ENCODE peak calls at places on chromosome 19, in eight cellular contexts. F, T, E, J, W, L, Y and C are unnamed samples. For H3K4me1, the result is how much of the 10 kb centered on the place peaks cover.

GRCh38 chr19:621819-622218 is 11.5 kb downstream of the POLRMT start:
- DNase-seq in F (no peak), T (no peak), E (no peak), J (no peak), W (no peak), L (no peak), Y (no peak), C (no peak)

GRCh38 chr19:17684256-17684655 is 3.9 kb downstream of the UNC13A start:
- DNase-seq in F (no peak), T (no peak), E (no peak), J (no peak), W (no peak), L (no peak), Y (no peak), C (no peak)

GRCh38 chr19:48683349-48683748 is 10.5 kb upstream of the NTN5 start:
- DNase-seq in F (peak), T (peak), E (no peak), J (no peak), W (no peak), L (no peak), Y (no peak), C (no peak)

GRCh38 chr19:14961956-14962685 is 17.5 kb downstream of the SLC1A6 start:
- DNase-seq in F (no peak), T (no peak), E (no peak), J (no peak), W (no peak), L (no peak), Y (no peak), C (no peak)

GRCh38 chr19:53909471-53910169 is 542 bp downstream of the CACNG7 start:
- DNase-seq in F (no peak), T (no peak), E (no peak), J (no peak), W (no peak), L (no peak), Y (no peak), C (no peak)

GRCh38 chr19:55377356-55378131 is 918 bp downstream of the TMEM190 start:
- DNase-seq in F (no peak), T (no peak), E (no peak), J (no peak), W (no peak), L (no peak), Y (no peak), C (no peak)

GRCh38 chr19:46739290-46739771 is 6.5 kb upstream of the FKRP start:
- DNase-seq in F (no peak), T (peak), E (peak), J (no peak), W (no peak), L (no peak), Y (no peak), C (no peak)

GRCh38 chr19:45590300-45591003 is 5.8 kb upstream of the OPA3 start:
- DNase-seq in F (no peak), T (no peak), E (no peak), J (no peak), W (no peak), L (no peak), Y (no peak), C (no peak)

GRCh38 chr19:4908781-4909171 is 525 bp upstream of the UHRF1 start:
- DNase-seq in F (no peak), T (no peak), E (no peak), J (no peak), W (no peak), L (no peak), Y (no peak), C (no peak)

GRCh38 chr19:16071072-16071691 is 5.1 kb upstream of the TPM4 start:
- DNase-seq in F (no peak), T (no peak), E (no peak), J (no peak), W (no peak), L (peak), Y (no peak), C (no peak)

GRCh38 chr19:58326914-58327726 is at the start of gene ZSCAN22:
- DNase-seq in F (peak), T (peak), E (peak), J (peak), W (peak), L (peak), Y (peak), C (peak)

GRCh38 chr19:38044267-38045111 is 137.5 kb downstream of the SIPA1L3 start:
- DNase-seq in F (no peak), T (no peak), E (no peak), J (no peak), W (no peak), L (no peak), Y (no peak), C (no peak)

GRCh38 chr19:34577056-34577455 is 95.5 kb downstream of the WTIP start:
- DNase-seq in F (no peak), T (no peak), E (no peak), J (no peak), W (no peak), L (no peak), Y (no peak), C (no peak)

GRCh38 chr19:369876-370275 is 25.3 kb upstream of the MIER2 start:
- DNase-seq in F (no peak), T (no peak), E (no peak), J (no peak), W (no peak), L (no peak), Y (no peak), C (no peak)

GRCh38 chr19:20664917-20665781 is 3.8 kb upstream of the ZNF626 start:
- DNase-seq in F (no peak), T (peak), E (no peak), J (no peak), W (peak), L (no peak), Y (no peak), C (no peak)

GRCh38 chr19:17327654-17328516 is 6.8 kb downstream of the ANO8 start:
- DNase-seq in F (peak), T (no peak), E (peak), J (no peak), W (peak), L (peak), Y (peak), C (peak)

GRCh38 chr19:33868821-33869412 is 72.2 kb downstream of the KCTD15 start:
- DNase-seq in F (no peak), T (peak), E (peak), J (no peak), W (no peak), L (peak), Y (no peak), C (no peak)

GRCh38 chr19:17329061-17329767 is 5.4 kb downstream of the ANO8 start:
- DNase-seq in F (no peak), T (no peak), E (peak), J (no peak), W (no peak), L (no peak), Y (no peak), C (no peak)

GRCh38 chr19:49613374-49613773 is 22.4 kb downstream of the PRR12 start:
- DNase-seq in F (no peak), T (no peak), E (peak), J (no peak), W (no peak), L (no peak), Y (no peak), C (no peak)

GRCh38 chr19:48539503-48540096 is 12.4 kb upstream of the SULT2B1 start:
- DNase-seq in F (no peak), T (no peak), E (peak), J (no peak), W (peak), L (peak), Y (no peak), C (peak)

GRCh38 chr19:38878575-38879399 is 712 bp upstream of the RINL start:
- DNase-seq in F (peak), T (no peak), E (no peak), J (no peak), W (no peak), L (no peak), Y (no peak), C (no peak)

GRCh38 chr19:898663-899062 is 5.4 kb downstream of the RNU6-9 start:
- DNase-seq in F (no peak), T (no peak), E (no peak), J (no peak), W (no peak), L (no peak), Y (no peak), C (no peak)

GRCh38 chr19:32416749-32417469 is 11.3 kb downstream of the DPY19L3 start:
- DNase-seq in F (no peak), T (no peak), E (no peak), J (no peak), W (no peak), L (no peak), Y (no peak), C (no peak)

GRCh38 chr19:39407394-39407643 is 672 bp downstream of the ZFP36 start:
- DNase-seq in F (no peak), T (no peak), E (peak), J (no peak), W (peak), L (no peak), Y (no peak), C (no peak)

GRCh38 chr19:46620267-46620666 is 4.6 kb downstream of the PTGIR start:
- DNase-seq in F (no peak), T (no peak), E (peak), J (no peak), W (no peak), L (no peak), Y (no peak), C (no peak)

GRCh38 chr19:7980635-7981121 is 24.8 kb downstream of the ELAVL1 start:
- DNase-seq in F (no peak), T (no peak), E (no peak), J (no peak), W (no peak), L (no peak), Y (no peak), C (no peak)

GRCh38 chr19:48342841-48343540 is 17.6 kb downstream of the EMP3 start:
- DNase-seq in F (no peak), T (no peak), E (no peak), J (no peak), W (no peak), L (no peak), Y (no peak), C (peak)

GRCh38 chr19:20359933-20360720 is 193.1 kb downstream of the ZNF486 start:
- DNase-seq in F (no peak), T (no peak), E (no peak), J (no peak), W (no peak), L (no peak), Y (no peak), C (peak)

GRCh38 chr19:41334793-41335192 is 18.9 kb downstream of the TGFB1 start:
- DNase-seq in F (no peak), T (no peak), E (no peak), J (no peak), W (no peak), L (no peak), Y (no peak), C (no peak)

GRCh38 chr19:54390942-54391577 is 24.2 kb upstream of the TTYH1 start:
- DNase-seq in F (peak), T (peak), E (peak), J (no peak), W (peak), L (peak), Y (peak), C (no peak)

GRCh38 chr19:23392706-23393105 is 2.6 kb downstream of the ZNF91 start:
- DNase-seq in F (no peak), T (no peak), E (no peak), J (no peak), W (no peak), L (no peak), Y (no peak), C (no peak)

DNA sequence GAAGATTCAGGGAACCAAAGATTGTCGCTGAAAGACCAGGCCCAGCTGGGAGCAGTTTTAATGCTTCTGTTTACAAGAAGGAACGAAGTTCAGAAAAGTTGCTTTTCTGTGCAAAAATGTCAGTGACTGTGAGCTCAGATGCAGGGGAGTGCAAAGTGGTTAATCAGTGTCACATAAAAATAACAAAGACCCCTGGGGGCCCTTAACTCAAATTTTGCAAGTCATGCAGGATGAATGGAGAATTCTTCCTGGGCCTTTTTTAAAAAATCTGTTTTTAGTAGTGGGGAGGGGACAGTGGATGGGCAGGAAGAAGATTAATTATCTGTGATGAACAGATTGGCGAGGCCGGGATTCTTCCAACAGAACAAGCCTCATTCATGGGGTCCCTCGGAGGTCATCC is 167.2 kb downstream of the UQCRFS1 start:
- DNase-seq in F (no peak), T (no peak), E (no peak), J (no peak), W (no peak), L (no peak), Y (no peak), C (no peak)
- H3K27ac ChIP-seq in F (no peak), T (no peak), E (no peak), J (no peak), W (no peak), L (no peak), Y (no peak), C (no peak)

GRCh38 chr19:11254662-11255061 is 7.7 kb downstream of the DOCK6 start:
- DNase-seq in F (no peak), T (no peak), E (no peak), J (no peak), W (no peak), L (no peak), Y (no peak), C (no peak)

GRCh38 chr19:11248852-11249251 is 9.4 kb downstream of the ANGPTL8 start:
- DNase-seq in F (no peak), T (no peak), E (no peak), J (no peak), W (no peak), L (no peak), Y (no peak), C (no peak)

GRCh38 chr19:11252665-11253355 is 9.5 kb downstream of the DOCK6 start:
- DNase-seq in F (no peak), T (peak), E (no peak), J (no peak), W (no peak), L (no peak), Y (no peak), C (no peak)

GRCh38 chr19:11251217-11251616 is 11.1 kb downstream of the DOCK6 start:
- DNase-seq in F (no peak), T (no peak), E (no peak), J (no peak), W (no peak), L (no peak), Y (no peak), C (no peak)

DNA sequence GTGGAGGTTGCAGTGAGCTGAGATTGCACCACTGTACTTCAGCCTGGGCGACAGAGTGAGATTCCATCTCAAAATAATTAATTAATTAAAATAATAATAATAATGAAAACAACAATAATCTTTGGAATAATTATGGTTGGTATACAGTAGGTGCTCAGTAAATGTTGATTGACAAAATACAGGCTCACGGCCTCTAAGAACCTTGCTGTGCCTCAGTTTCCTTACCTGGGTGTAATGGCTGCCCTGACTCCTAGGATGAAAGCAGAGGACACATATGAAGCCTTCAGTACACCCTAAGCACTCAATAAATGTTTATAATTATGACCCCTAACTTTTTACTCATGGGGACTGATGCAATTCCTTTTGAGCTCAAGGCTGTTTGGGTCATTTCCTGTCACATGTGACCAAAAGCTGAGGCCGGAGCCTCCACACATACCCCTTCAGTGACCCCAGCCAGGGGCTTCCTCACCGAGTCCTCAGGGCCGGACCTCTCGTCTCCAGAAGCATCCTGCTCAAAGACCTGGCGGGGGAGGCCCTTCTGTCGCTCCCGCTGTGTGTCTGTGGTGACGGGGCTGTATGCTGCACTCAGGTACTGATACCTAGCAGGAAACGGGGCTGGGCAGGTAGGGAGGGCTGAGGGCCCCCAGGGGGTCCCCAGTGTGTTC is 10.5 kb downstream of the DOCK6 start:
- DNase-seq in F (no peak), T (no peak), E (peak), J (no peak), W (no peak), L (no peak), Y (no peak), C (no peak)
- H3K4me1 ChIP-seq in F (under half), T (half or more), E (under half), J (under half), W (under half), L (under half), Y (under half), C (under half)

GRCh38 chr19:2631213-2631821 is 71.2 kb downstream of the GNG7 start:
- DNase-seq in F (no peak), T (no peak), E (peak), J (no peak), W (no peak), L (no peak), Y (no peak), C (no peak)
- TF ChIP-seq CTCF in F (no peak), T (no peak), E (no peak), J (no peak), W (no peak), L (no peak), Y (no peak), C (no peak)

DNA sequence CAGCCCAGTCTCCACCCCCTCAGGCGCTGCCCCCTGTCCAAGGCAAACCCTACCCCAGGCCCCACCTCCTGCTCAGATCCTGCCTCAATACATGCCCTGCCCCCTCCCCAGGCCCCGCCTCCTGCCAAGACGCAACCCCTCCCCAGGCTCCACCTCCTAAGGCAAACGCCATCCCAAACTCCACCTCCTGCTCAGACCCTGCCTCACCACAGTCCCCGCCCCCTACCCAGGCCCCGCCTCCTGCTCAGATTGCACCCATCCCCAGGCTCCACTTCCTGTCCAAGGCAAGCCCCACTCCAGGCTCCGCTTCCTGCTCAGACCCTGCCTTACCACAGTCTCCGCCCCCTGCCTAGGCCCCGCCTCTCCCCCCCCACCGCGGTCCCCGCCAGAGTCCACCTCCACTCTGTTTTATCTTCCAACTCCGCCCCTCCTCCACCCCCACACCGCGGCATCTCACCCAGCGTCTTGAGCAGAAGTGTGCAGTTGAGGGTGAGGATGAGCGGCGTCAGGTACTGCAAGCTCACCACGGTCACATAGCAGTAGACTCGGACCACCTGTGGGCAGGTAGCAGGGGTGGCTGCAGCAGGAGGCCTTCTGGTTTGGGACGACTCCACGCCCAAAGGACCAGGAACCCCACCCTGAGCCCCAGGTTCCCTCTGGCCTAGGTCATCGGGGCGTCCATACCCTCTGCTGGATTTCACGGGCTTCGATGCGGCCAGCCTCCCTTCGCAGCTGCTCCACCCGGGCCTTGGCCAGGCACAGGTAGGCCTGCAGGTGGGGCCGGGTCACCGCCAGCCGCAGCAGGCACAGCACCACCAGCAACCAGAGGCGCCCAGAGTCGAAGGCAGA is 17.7 kb downstream of the TMEM161A start:
- DNase-seq in F (no peak), T (no peak), E (peak), J (no peak), W (peak), L (peak), Y (no peak), C (peak)
- H3K27ac ChIP-seq in F (no peak), T (no peak), E (no peak), J (no peak), W (no peak), L (no peak), Y (no peak), C (no peak)

DNA sequence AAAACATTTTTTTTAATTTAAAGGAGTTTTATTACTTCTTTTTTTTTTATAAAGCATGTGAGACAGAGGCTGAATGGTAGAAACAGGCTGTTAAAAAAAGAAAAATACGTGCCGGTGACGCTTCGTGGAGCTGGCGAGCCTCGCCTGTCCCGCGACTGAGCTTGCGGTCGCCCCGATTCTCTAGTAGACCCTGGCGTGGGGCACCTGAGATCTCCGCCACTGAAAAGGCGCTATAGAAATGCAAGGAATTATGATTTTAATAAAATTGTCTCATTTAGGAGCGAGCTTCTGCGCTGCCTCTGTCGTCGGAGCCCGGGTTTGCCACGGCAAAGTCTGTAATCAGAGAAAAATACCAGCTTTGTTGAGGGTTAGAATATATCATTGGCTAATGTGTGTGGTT is 18.4 kb downstream of the NFIX start:
- DNase-seq in F (no peak), T (no peak), E (no peak), J (no peak), W (no peak), L (no peak), Y (no peak), C (no peak)
- H3K4me1 ChIP-seq in F (under half), T (half or more), E (under half), J (half or more), W (under half), L (half or more), Y (under half), C (under half)

GRCh38 chr19:43766755-43767043 is 11.9 kb upstream of the SMG9 start:
- DNase-seq in F (no peak), T (no peak), E (no peak), J (no peak), W (no peak), L (no peak), Y (no peak), C (no peak)
- TF ChIP-seq CTCF in F (peak), T (no peak), E (no peak), J (no peak), W (no peak), L (no peak), Y (no peak), C (no peak)